ENCODE peak calls at places on chromosomes 11 and 22, in six cellular contexts. One of them, this sample, is unnamed.
A peak's percentile ranks its signal among the peaks of the same experiment; 100 is the strongest.

GRCh38 chr11:14645985-14646900 is 2.6 kb downstream of the PDE3B start:
- DNase-seq in NCI-H774: no peak
- DNase-seq in suprapubic skin: no peak
- DNase-seq in NCI-H460: no peak
- DNase-seq in HCEC 1CT: no peak
- DNase-seq in C1 segment of cervical spinal cord: peak; percentile 59
- DNase-seq in this sample: no peak

GRCh38 chr11:123100378-123101085 is 38.6 kb upstream of the HSPA8 start:
- DNase-seq in NCI-H460: no peak
- DNase-seq in NCI-H774: no peak
- DNase-seq in suprapubic skin: no peak
- DNase-seq in C1 segment of cervical spinal cord: peak; percentile 77
- DNase-seq in HCEC 1CT: no peak
- DNase-seq in this sample: no peak

GRCh38 chr11:58442136-58442535 is at the start of gene OR5B12:
- DNase-seq in NCI-H774: no peak
- DNase-seq in suprapubic skin: no peak
- DNase-seq in C1 segment of cervical spinal cord: no peak
- DNase-seq in HCEC 1CT: no peak
- DNase-seq in NCI-H460: no peak
- DNase-seq in this sample: no peak

GRCh38 chr11:111408789-111409727 is 30.0 kb upstream of the POU2AF1 start:
- DNase-seq in NCI-H460: no peak
- DNase-seq in HCEC 1CT: no peak
- DNase-seq in suprapubic skin: no peak
- DNase-seq in C1 segment of cervical spinal cord: no peak
- DNase-seq in NCI-H774: no peak
- DNase-seq in this sample: no peak

GRCh38 chr11:108206171-108206570 is 16.3 kb downstream of the NPAT start:
- DNase-seq in HCEC 1CT: no peak
- DNase-seq in suprapubic skin: no peak
- DNase-seq in NCI-H774: no peak
- DNase-seq in C1 segment of cervical spinal cord: peak; percentile 50
- DNase-seq in NCI-H460: no peak
- DNase-seq in this sample: no peak

GRCh38 chr11:125429174-125429707 is 66.8 kb downstream of the FEZ1 start:
- DNase-seq in suprapubic skin: no peak
- DNase-seq in NCI-H774: peak; percentile 44
- DNase-seq in HCEC 1CT: peak; percentile 25
- DNase-seq in C1 segment of cervical spinal cord: peak; percentile 51
- DNase-seq in NCI-H460: peak; percentile 38
- DNase-seq in this sample: no peak

GRCh38 chr11:456533-456932 is 6.5 kb downstream of the PTDSS2 start:
- DNase-seq in suprapubic skin: no peak
- DNase-seq in C1 segment of cervical spinal cord: no peak
- DNase-seq in NCI-H774: no peak
- DNase-seq in NCI-H460: no peak
- DNase-seq in HCEC 1CT: no peak
- DNase-seq in this sample: no peak

GRCh38 chr22:42389137-42389536 is 43.1 kb downstream of the NFAM1 start:
- DNase-seq in NCI-H460: no peak
- DNase-seq in HCEC 1CT: no peak
- DNase-seq in suprapubic skin: no peak
- DNase-seq in NCI-H774: no peak
- DNase-seq in C1 segment of cervical spinal cord: no peak
- DNase-seq in this sample: no peak

GRCh38 chr11:115103921-115104320 is 400.3 kb downstream of the CADM1 start:
- DNase-seq in NCI-H460: no peak
- DNase-seq in HCEC 1CT: no peak
- DNase-seq in C1 segment of cervical spinal cord: no peak
- DNase-seq in NCI-H774: no peak
- DNase-seq in suprapubic skin: no peak
- DNase-seq in this sample: no peak

GRCh38 chr11:69195819-69196218 is 40.1 kb downstream of the SMIM38 start:
- DNase-seq in suprapubic skin: no peak
- DNase-seq in NCI-H774: no peak
- DNase-seq in NCI-H460: no peak
- DNase-seq in HCEC 1CT: no peak
- DNase-seq in C1 segment of cervical spinal cord: no peak
- DNase-seq in this sample: no peak

GRCh38 chr22:37510046-37510445 is 9.2 kb downstream of the CARD10 start:
- DNase-seq in HCEC 1CT: no peak
- DNase-seq in suprapubic skin: no peak
- DNase-seq in NCI-H460: no peak
- DNase-seq in NCI-H774: no peak
- DNase-seq in C1 segment of cervical spinal cord: no peak
- DNase-seq in this sample: no peak

GRCh38 chr11:117876341-117877119 is at the start of gene FXYD6:
- DNase-seq in HCEC 1CT: no peak
- DNase-seq in C1 segment of cervical spinal cord: peak; percentile 80
- DNase-seq in suprapubic skin: no peak
- DNase-seq in NCI-H460: no peak
- DNase-seq in NCI-H774: peak; percentile 49
- DNase-seq in this sample: no peak

GRCh38 chr11:68266936-68267880 is 4.6 kb downstream of the C11orf24 start:
- DNase-seq in NCI-H460: no peak
- DNase-seq in NCI-H774: no peak
- DNase-seq in suprapubic skin: no peak
- DNase-seq in HCEC 1CT: no peak
- DNase-seq in C1 segment of cervical spinal cord: no peak
- DNase-seq in this sample: no peak

GRCh38 chr11:94998285-94998684 is 24.8 kb downstream of the KDM4D start:
- DNase-seq in NCI-H460: no peak
- DNase-seq in C1 segment of cervical spinal cord: no peak
- DNase-seq in HCEC 1CT: no peak
- DNase-seq in suprapubic skin: no peak
- DNase-seq in NCI-H774: no peak
- DNase-seq in this sample: no peak

GRCh38 chr22:29306830-29307657 is 594 bp downstream of the GAS2L1 start:
- DNase-seq in HCEC 1CT: peak; percentile 76
- DNase-seq in suprapubic skin: peak; percentile 88
- DNase-seq in NCI-H774: no peak
- DNase-seq in C1 segment of cervical spinal cord: peak; percentile 59
- DNase-seq in NCI-H460: peak; percentile 61
- DNase-seq in this sample: no peak

GRCh38 chr11:2769409-2769778 is 69.6 kb upstream of the KCNQ1OT1 start:
- DNase-seq in NCI-H774: no peak
- DNase-seq in NCI-H460: no peak
- DNase-seq in HCEC 1CT: no peak
- DNase-seq in suprapubic skin: peak; percentile 49
- DNase-seq in C1 segment of cervical spinal cord: no peak
- DNase-seq in this sample: no peak

This sample was measured in LNCaP clone FGC.